ENCODE peak calls at places on chromosomes 1 and 21, in four cellular contexts. U is CD4-positive, alpha-beta T cell; V is ELR; C is tibial artery. B is an unnamed sample.

GRCh38 chr1:13930151-13930550 is 230.2 kb downstream of the PRDM2 start:
- DNase-seq in V (no peak), U (peak; percentile 1), C (no peak), B (no peak)

GRCh38 chr1:24526940-24527542 is 24.4 kb downstream of the RCAN3 start:
- DNase-seq in V (peak; percentile 51), C (no peak), U (peak; percentile 41), B (peak; percentile 11)

GRCh38 chr1:212749924-212750535 is 41.5 kb downstream of the NSL1 start:
- DNase-seq in C (no peak), U (no peak), V (peak; percentile 81), B (no peak)

GRCh38 chr21:42063206-42063577 is 7.9 kb upstream of the UMODL1 start:
- DNase-seq in V (no peak), U (peak; percentile 9), C (no peak), B (peak; percentile 26)

GRCh38 chr1:8396912-8397406 is 79.0 kb downstream of the SLC45A1 start:
- DNase-seq in C (peak; percentile 81), V (peak; percentile 98), U (no peak), B (no peak)

GRCh38 chr1:214588963-214589597 is 13.9 kb upstream of the CENPF start:
- DNase-seq in V (no peak), U (no peak), C (no peak), B (no peak)

GRCh38 chr21:45698493-45698947 is 55.0 kb downstream of the PCBP3 start:
- DNase-seq in U (no peak), C (peak; percentile 66), V (peak; percentile 83), B (no peak)

GRCh38 chr1:101004061-101004460 is 21.5 kb downstream of the DPH5 start:
- DNase-seq in C (no peak), U (no peak), V (no peak), B (no peak)

GRCh38 chr1:116943438-116943837 is 33.7 kb downstream of the PTGFRN start:
- DNase-seq in V (peak; percentile 15), U (no peak), C (no peak), B (no peak)

GRCh38 chr1:216686860-216687545 is 36.2 kb downstream of the ESRRG start:
- DNase-seq in U (no peak), C (no peak), V (peak; percentile 19), B (no peak)

GRCh38 chr1:229563241-229563640 is 4.7 kb upstream of the ABCB10 start:
- DNase-seq in C (no peak), V (no peak), U (no peak), B (no peak)

GRCh38 chr1:219732814-219733491 is 120.0 kb upstream of the ZC3H11B start:
- DNase-seq in U (no peak), V (no peak), C (no peak), B (no peak)

GRCh38 chr1:88800382-88801051 is 90.8 kb downstream of the GTF2B start:
- DNase-seq in C (no peak), V (peak; percentile 72), U (no peak), B (peak; percentile 17)

GRCh38 chr1:230495891-230496385 is 69.8 kb upstream of the PGBD5 start:
- DNase-seq in C (no peak), U (no peak), V (peak; percentile 10), B (no peak)

GRCh38 chr1:163258181-163258580 is 55.5 kb upstream of the RGS5 start:
- DNase-seq in U (no peak), C (no peak), V (no peak), B (no peak)

GRCh38 chr1:23601104-23601967 is 42.0 kb upstream of the ID3 start:
- DNase-seq in C (no peak), V (no peak), U (no peak), B (peak; percentile 41)

GRCh38 chr1:9317591-9318331 is 25.1 kb downstream of the SPSB1 start:
- DNase-seq in U (no peak), C (no peak), V (peak; percentile 49), B (no peak)

B was measured in CD8-positive, alpha-beta memory T cell.